ENCODE peak calls at places on chromosomes 1 and 21, in ten cellular contexts. I is ovary; B is tibial artery; N is Right ventricle myocardium inferior; W is activated CD4-positive, alpha-beta T cell treated with anti-CD3 and anti-CD28 coated beads, Interleukin-2, amount 10 ng/mL, durations not matched to agents 7 days and 5 days; A is pulmonary artery endothelial cell; M is mesenteric fat pad; Z is mesendoderm; V is NCI-H2081; L is activated gamma-delta T cell treated with anti-CD3 and anti-CD28 coated beads, Interleukin-2, amount 50 U/mL, for 16 hours. T is an unnamed sample.

GRCh38 chr1:234212764-234213406 is 160.4 kb upstream of the COA6 start:
- DNase-seq in A (no peak), W (peak; percentile 38), B (no peak), I (no peak), M (no peak), Z (peak; percentile 89), N (no peak), L (no peak), V (peak; percentile 65), T (peak; percentile 75)

GRCh38 chr1:235748747-235749146 is 99.2 kb upstream of the GNG4 start:
- DNase-seq in M (no peak), Z (no peak), W (no peak), A (no peak), L (no peak), B (no peak), V (no peak), I (no peak), N (no peak), T (no peak)

GRCh38 chr1:192657760-192658159 is 21.8 kb downstream of the RGS13 start:
- DNase-seq in W (no peak), V (no peak), M (no peak), A (no peak), I (no peak), L (no peak), N (no peak), B (no peak), Z (no peak), T (no peak)

GRCh38 chr21:29718081-29718815 is 221.5 kb downstream of the GRIK1 start:
- DNase-seq in I (no peak), B (no peak), M (no peak), V (no peak), W (no peak), L (no peak), N (no peak), A (no peak), Z (no peak), T (no peak)

GRCh38 chr1:185338719-185339622 is 21.9 kb upstream of the IVNS1ABP start:
- DNase-seq in W (peak; percentile 77), M (no peak), V (no peak), A (no peak), I (no peak), N (no peak), B (peak; percentile 49), L (no peak), Z (no peak), T (no peak)

GRCh38 chr1:214445846-214446614 is 105.4 kb downstream of the PTPN14 start:
- DNase-seq in V (no peak), Z (peak; percentile 74), A (no peak), I (no peak), W (no peak), B (no peak), N (no peak), M (no peak), L (no peak), T (no peak)

GRCh38 chr1:220791287-220791686 is 4.6 kb downstream of the MTARC1 start:
- DNase-seq in N (no peak), B (no peak), I (no peak), M (no peak), Z (no peak), W (no peak), A (no peak), L (no peak), V (peak; percentile 52), T (no peak)

GRCh38 chr1:16978589-16979474 is 1.6 kb downstream of the MFAP2 start:
- DNase-seq in A (peak; percentile 32), B (peak; percentile 83), Z (no peak), N (no peak), M (no peak), W (no peak), V (no peak), I (peak; percentile 84), L (no peak), T (peak; percentile 58)

GRCh38 chr1:175690926-175691325 is 52.5 kb downstream of the TNR start:
- DNase-seq in N (no peak), W (no peak), L (no peak), Z (no peak), B (no peak), M (no peak), A (no peak), I (no peak), V (no peak), T (peak; percentile 53)

GRCh38 chr1:227950735-227951224 is 3.0 kb upstream of the WNT9A start:
- DNase-seq in V (no peak), A (no peak), Z (no peak), B (no peak), L (no peak), I (no peak), W (no peak), M (peak; percentile 49), N (no peak), T (no peak)

GRCh38 chr1:234509457-234510328 is 30.7 kb upstream of the TARBP1 start:
- DNase-seq in B (no peak), M (no peak), L (no peak), N (no peak), W (no peak), V (no peak), I (no peak), Z (peak; percentile 58), A (no peak), T (no peak)

GRCh38 chr21:39675595-39675994 is 62.9 kb downstream of the B3GALT5 start:
- DNase-seq in V (peak; percentile 40), Z (no peak), N (no peak), M (no peak), L (no peak), A (no peak), I (no peak), B (no peak), W (no peak), T (peak; percentile 51)

GRCh38 chr1:172276120-172276818 is 144.2 kb upstream of the C1orf105 start:
- DNase-seq in N (no peak), M (no peak), Z (no peak), V (no peak), A (no peak), W (no peak), L (no peak), I (no peak), B (no peak), T (no peak)

GRCh38 chr21:45640888-45641479 is 2.5 kb upstream of the PCBP3 start:
- DNase-seq in L (no peak), I (peak; percentile 59), V (no peak), M (no peak), B (no peak), Z (peak; percentile 76), A (no peak), N (no peak), W (no peak), T (peak; percentile 35)

GRCh38 chr1:215290018-215290417 is 207.5 kb downstream of the KCNK2 start:
- DNase-seq in V (no peak), N (no peak), L (no peak), B (no peak), W (no peak), M (no peak), Z (no peak), A (no peak), I (no peak), T (no peak)

GRCh38 chr1:24020032-24020431 is 39.9 kb upstream of the SRSF10 start:
- DNase-seq in L (no peak), N (no peak), M (no peak), Z (no peak), B (peak; percentile 71), I (peak; percentile 71), V (no peak), A (no peak), W (no peak), T (no peak)

GRCh38 chr1:205610781-205611473 is 20.9 kb downstream of the ELK4 start:
- DNase-seq in A (no peak), I (no peak), W (no peak), V (no peak), N (no peak), M (no peak), L (no peak), Z (no peak), B (no peak), T (no peak)

GRCh38 chr1:53562983-53563379 is 103.8 kb downstream of the DMRTB1 start:
- DNase-seq in L (no peak), I (no peak), N (no peak), W (no peak), V (no peak), M (peak; percentile 60), B (no peak), Z (no peak), A (no peak), T (no peak)

GRCh38 chr1:6592441-6592840 is 10.2 kb downstream of the KLHL21 start:
- DNase-seq in W (no peak), L (no peak), N (peak; percentile 71), A (no peak), B (no peak), I (no peak), M (no peak), V (no peak), Z (no peak), T (no peak)

GRCh38 chr1:23800396-23801337 is at the start of gene GALE:
- DNase-seq in Z (peak; percentile 89), N (peak; percentile 98), W (peak; percentile 98), V (peak; percentile 96), B (peak; percentile 97), L (peak; percentile 97), M (peak; percentile 99), A (peak; percentile 84), I (peak; percentile 97), T (peak; percentile 98)

GRCh38 chr21:43697758-43698643 is 20.9 kb upstream of the PDXK start:
- DNase-seq in B (no peak), L (no peak), W (peak; percentile 34), M (no peak), I (no peak), N (no peak), A (no peak), Z (no peak), V (no peak), T (no peak)

GRCh38 chr21:26795866-26796329 is 49.3 kb downstream of the ADAMTS1 start:
- DNase-seq in A (no peak), M (no peak), L (no peak), N (no peak), V (peak; percentile 36), Z (no peak), W (no peak), B (peak; percentile 45), I (peak; percentile 95), T (peak; percentile 62)

GRCh38 chr1:19091539-19091938 is 118.5 kb downstream of the UBR4 start:
- DNase-seq in N (no peak), I (no peak), Z (no peak), W (no peak), V (no peak), L (no peak), A (no peak), M (no peak), B (no peak), T (no peak)

GRCh38 chr1:85427844-85428243 is 37.1 kb downstream of the DDAH1 start:
- DNase-seq in A (no peak), B (no peak), W (no peak), L (no peak), Z (no peak), I (no peak), N (no peak), V (no peak), M (no peak), T (no peak)

GRCh38 chr1:196538473-196538872 is 69.8 kb downstream of the KCNT2 start:
- DNase-seq in I (no peak), L (no peak), B (no peak), M (no peak), Z (peak; percentile 65), V (no peak), A (no peak), N (no peak), W (no peak), T (peak; percentile 10)

GRCh38 chr1:155254714-155255242 is 505 bp downstream of the ENTREP3 start:
- DNase-seq in B (peak; percentile 29), A (no peak), I (peak; percentile 67), W (no peak), N (peak; percentile 75), Z (no peak), V (peak; percentile 29), M (no peak), L (no peak), T (peak; percentile 53)

GRCh38 chr21:32475162-32475812 is 62.8 kb downstream of the EVA1C start:
- DNase-seq in M (peak; percentile 8), B (no peak), A (no peak), I (peak; percentile 11), Z (no peak), V (no peak), N (no peak), L (no peak), W (no peak), T (peak; percentile 39)

GRCh38 chr1:111406325-111406768 is 21.2 kb downstream of the OVGP1 start:
- DNase-seq in V (peak; percentile 45), N (no peak), Z (peak; percentile 9), A (peak; percentile 70), W (peak; percentile 70), I (no peak), M (no peak), L (no peak), B (no peak), T (peak; percentile 9)

T was measured in left kidney.